ENCODE peak calls at places on chromosomes 12 and 14, in four cellular contexts. C is GM12878, A is SK-N-SH, M is K562. O is an unnamed sample.

GRCh38 chr12:25838007-25838406 is 120.5 kb upstream of the RASSF8 start:
- DNase-seq in C (no peak), A (no peak), M (no peak), O (no peak)

GRCh38 chr14:99571303-99571986 is 32.6 kb downstream of the CCDC85C start:
- DNase-seq in C (no peak), A (no peak), M (no peak), O (no peak)

GRCh38 chr12:6200266-6201198 is at the start of gene CD9:
- DNase-seq in C (no peak), A (peak; percentile 88), M (peak; percentile 87), O (peak; percentile 72)

GRCh38 chr12:2052861-2053674 is at the start of gene CACNA1C:
- DNase-seq in C (no peak), A (peak; percentile 93), M (no peak), O (peak; percentile 71)

GRCh38 chr12:19435831-19436497 is 3.3 kb upstream of the AEBP2 start:
- DNase-seq in C (no peak), A (no peak), M (no peak), O (no peak)

GRCh38 chr14:34252227-34252626 is 209.8 kb downstream of the SPTSSA start:
- DNase-seq in C (no peak), A (no peak), M (no peak), O (no peak)

GRCh38 chr12:14514946-14515345 is 52.7 kb downstream of the PLBD1 start:
- DNase-seq in C (no peak), A (no peak), M (no peak), O (no peak)

GRCh38 chr12:93166891-93167307 is 210.8 kb upstream of the NUDT4 start:
- DNase-seq in C (peak; percentile 83), A (no peak), M (no peak), O (no peak)

GRCh38 chr14:95490727-95491451 is 25.6 kb downstream of the SYNE3 start:
- DNase-seq in C (no peak), A (no peak), M (no peak), O (no peak)

GRCh38 chr14:57634335-57634734 is 140.7 kb upstream of the CCDC198 start:
- DNase-seq in C (no peak), A (no peak), M (no peak), O (no peak)

GRCh38 chr14:100584056-100585031 is 2.9 kb downstream of the BEGAIN start:
- DNase-seq in C (no peak), A (no peak), M (peak; percentile 55), O (peak; percentile 5)

GRCh38 chr14:95741051-95741490 is 27.1 kb upstream of the TCL1A start:
- DNase-seq in C (no peak), A (no peak), M (no peak), O (no peak)

GRCh38 chr12:52175411-52176350 is 16.1 kb downstream of the KRT80 start:
- DNase-seq in C (no peak), A (peak; percentile 68), M (no peak), O (no peak)

GRCh38 chr14:70845601-70846000 is 36.3 kb upstream of the MAP3K9 start:
- DNase-seq in C (no peak), A (no peak), M (no peak), O (no peak)

GRCh38 chr12:2298556-2299195 is 245.9 kb downstream of the CACNA1C start:
- DNase-seq in C (no peak), A (no peak), M (no peak), O (no peak)

GRCh38 chr12:3453947-3454675 is 36.9 kb upstream of the PRMT8 start:
- DNase-seq in C (no peak), A (no peak), M (no peak), O (no peak)

GRCh38 chr12:84826925-84827324 is 85.7 kb downstream of the SLC6A15 start:
- DNase-seq in C (no peak), A (no peak), M (no peak), O (no peak)

GRCh38 chr14:38982837-38983236 is 120.2 kb downstream of the SEC23A start:
- DNase-seq in C (no peak), A (no peak), M (no peak), O (no peak)

DNA sequence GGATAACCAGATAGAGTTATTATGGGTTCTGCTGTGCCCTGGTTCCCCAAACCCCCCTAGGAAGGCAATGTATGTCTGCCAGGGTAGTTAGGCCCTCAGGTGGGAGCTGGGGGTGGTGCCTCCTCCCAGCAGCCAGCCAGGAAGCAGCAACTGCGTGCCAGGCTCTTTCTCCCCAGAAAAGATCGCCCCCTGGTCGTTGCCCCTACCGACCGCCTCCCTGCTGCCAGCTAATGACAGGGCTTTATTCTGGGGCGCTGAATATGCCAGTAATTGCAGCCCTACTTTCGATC is 36.3 kb downstream of the IQSEC3 start:
- DNase-seq in C (no peak), A (no peak), M (no peak), O (no peak)
- TF ChIP-seq USF1 in C (no peak), A (no peak), M (no peak), O (no peak)

DNA sequence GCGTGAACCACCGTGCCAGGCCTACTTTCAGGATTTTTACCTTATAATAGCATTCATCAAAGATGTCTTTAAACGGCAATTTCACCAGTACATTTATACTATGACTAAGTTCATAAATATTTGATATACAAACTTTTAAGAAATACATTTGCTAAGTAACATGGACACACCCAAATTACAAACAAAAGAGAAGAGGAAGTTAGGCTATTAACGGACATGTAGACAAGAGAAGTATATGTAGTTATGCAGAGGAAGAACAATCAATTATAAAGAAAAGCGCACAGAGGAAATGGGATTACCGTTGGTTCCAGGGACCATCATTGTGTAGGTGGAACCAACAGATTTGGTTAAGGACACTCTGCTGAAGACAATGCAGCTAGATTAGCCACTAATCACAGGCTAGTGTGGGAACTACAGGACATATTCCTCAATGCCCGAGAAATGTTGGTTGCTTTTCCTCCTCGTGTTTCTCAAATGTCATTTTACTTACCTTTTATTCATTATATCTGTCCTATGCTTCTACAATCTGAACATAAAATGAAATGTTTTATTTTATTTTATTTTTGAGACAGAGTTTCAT is 24.0 kb upstream of the PKP2 start:
- DNase-seq in C (no peak), A (no peak), M (no peak), O (no peak)
- TF ChIP-seq MAX in C (no peak), A (no peak), M (no peak), O (no peak)

GRCh38 chr12:70733385-70733784 is 96.2 kb upstream of the PTPRB start:
- DNase-seq in C (peak; percentile 5), A (peak; percentile 69), M (peak; percentile 72), O (no peak)
- TF ChIP-seq USF1 in C (no peak), A (no peak), M (no peak), O (no peak)

DNA sequence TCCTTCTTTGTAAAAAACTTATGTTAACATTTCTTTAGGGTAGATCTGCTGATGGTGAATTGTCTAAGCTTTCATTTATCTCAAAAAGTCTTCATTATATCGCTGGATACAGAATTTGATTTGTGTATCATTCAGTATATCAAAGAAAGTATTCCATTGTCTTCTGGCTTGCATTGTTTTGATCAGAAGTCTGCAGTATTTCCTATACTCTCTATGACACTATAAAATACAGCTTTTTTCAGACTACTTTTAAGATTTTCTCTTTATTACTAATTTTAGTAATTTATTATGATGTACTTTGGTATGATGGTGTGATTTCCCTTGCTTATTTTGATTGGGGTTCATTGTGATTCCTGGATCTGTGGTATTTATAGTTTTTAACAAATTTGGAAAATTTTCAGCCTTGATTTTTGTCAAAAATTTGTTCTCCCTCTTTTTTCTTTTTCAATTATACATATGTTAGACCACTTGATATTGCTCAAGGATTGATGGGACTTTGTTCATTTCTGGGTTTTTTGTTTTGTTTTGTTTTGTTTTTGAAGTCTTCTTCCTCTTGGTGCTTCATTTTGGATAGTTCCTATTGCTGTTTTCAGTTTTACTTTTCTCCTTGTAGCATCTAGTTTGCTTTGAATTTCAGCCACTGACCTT is 176.5 kb downstream of the ZFP36L1 start:
- DNase-seq in C (no peak), A (no peak), M (no peak), O (no peak)
- TF ChIP-seq MAX in C (no peak), A (no peak), M (no peak), O (no peak)